ENCODE peak calls at places on chromosomes 6 and 20, in four cellular contexts. One of them, this sample, is unnamed.

GRCh38 chr20:46040902-46041535 is 12.0 kb downstream of the SLC12A5 start:
- DNase-seq in gastrocnemius medialis: no peak
- DNase-seq in transverse colon: no peak
- DNase-seq in IMR-90: peak; percentile 26
- DNase-seq in this sample: no peak

GRCh38 chr6:65170273-65170672 is 536.8 kb downstream of the EYS start:
- DNase-seq in gastrocnemius medialis: no peak
- DNase-seq in transverse colon: no peak
- DNase-seq in IMR-90: peak; percentile 18
- DNase-seq in this sample: no peak

GRCh38 chr6:69915346-69915745 is 49.0 kb downstream of the COL19A1 start:
- DNase-seq in gastrocnemius medialis: no peak
- DNase-seq in transverse colon: no peak
- DNase-seq in IMR-90: no peak
- DNase-seq in this sample: no peak

GRCh38 chr6:127737768-127738167 is 160.8 kb downstream of the C6orf58 start:
- DNase-seq in gastrocnemius medialis: no peak
- DNase-seq in transverse colon: no peak
- DNase-seq in IMR-90: peak; percentile 8
- DNase-seq in this sample: no peak

GRCh38 chr20:64083380-64084208 is 604 bp downstream of the LKAAEAR1 start:
- DNase-seq in gastrocnemius medialis: no peak
- DNase-seq in transverse colon: peak; percentile 71
- DNase-seq in IMR-90: peak; percentile 67
- DNase-seq in this sample: no peak

GRCh38 chr20:34525709-34526416 is 9.6 kb downstream of the DYNLRB1 start:
- DNase-seq in gastrocnemius medialis: peak; percentile 91
- DNase-seq in transverse colon: peak; percentile 90
- DNase-seq in IMR-90: peak; percentile 100
- DNase-seq in this sample: peak; percentile 96

GRCh38 chr6:75943381-75943780 is 129.1 kb downstream of the IMPG1 start:
- DNase-seq in gastrocnemius medialis: no peak
- DNase-seq in transverse colon: no peak
- DNase-seq in IMR-90: no peak
- DNase-seq in this sample: no peak

GRCh38 chr6:10877012-10877411 is 4.8 kb downstream of the GCM2 start:
- DNase-seq in gastrocnemius medialis: no peak
- DNase-seq in transverse colon: no peak
- DNase-seq in IMR-90: no peak
- DNase-seq in this sample: no peak

GRCh38 chr6:161292650-161293281 is 18.9 kb upstream of the AGPAT4 start:
- DNase-seq in gastrocnemius medialis: no peak
- DNase-seq in transverse colon: no peak
- DNase-seq in IMR-90: no peak
- DNase-seq in this sample: no peak

GRCh38 chr20:23497458-23498026 is 6.6 kb downstream of the CST8 start:
- DNase-seq in gastrocnemius medialis: no peak
- DNase-seq in transverse colon: no peak
- DNase-seq in IMR-90: no peak
- DNase-seq in this sample: no peak

GRCh38 chr6:169899481-169900145 is 148.2 kb downstream of the ERMARD start:
- DNase-seq in gastrocnemius medialis: no peak
- DNase-seq in transverse colon: no peak
- DNase-seq in IMR-90: no peak
- DNase-seq in this sample: peak; percentile 72

GRCh38 chr20:62816879-62817873 is at the start of gene COL9A3:
- DNase-seq in gastrocnemius medialis: no peak
- DNase-seq in transverse colon: no peak
- DNase-seq in IMR-90: no peak
- DNase-seq in this sample: no peak

GRCh38 chr6:24855389-24856245 is 56.9 kb upstream of the ARMH2 start:
- DNase-seq in gastrocnemius medialis: peak; percentile 45
- DNase-seq in transverse colon: peak; percentile 57
- DNase-seq in IMR-90: peak; percentile 78
- DNase-seq in this sample: peak; percentile 72

GRCh38 chr6:77463308-77463880 is at the start of gene HTR1B:
- DNase-seq in gastrocnemius medialis: no peak
- DNase-seq in transverse colon: no peak
- DNase-seq in IMR-90: peak; percentile 14
- DNase-seq in this sample: peak; percentile 82

GRCh38 chr20:58597021-58597940 is 53.8 kb upstream of the STX16 start:
- DNase-seq in gastrocnemius medialis: no peak
- DNase-seq in transverse colon: peak; percentile 28
- DNase-seq in IMR-90: no peak
- DNase-seq in this sample: no peak

GRCh38 chr20:10094566-10095173 is 59.9 kb downstream of the ANKEF1 start:
- DNase-seq in gastrocnemius medialis: no peak
- DNase-seq in transverse colon: no peak
- DNase-seq in IMR-90: no peak
- DNase-seq in this sample: no peak

GRCh38 chr6:136468711-136469110 is 81.5 kb downstream of the MAP7 start:
- DNase-seq in gastrocnemius medialis: no peak
- DNase-seq in transverse colon: no peak
- DNase-seq in IMR-90: no peak
- DNase-seq in this sample: no peak

GRCh38 chr20:56247954-56248782 is at the start of gene MC3R:
- DNase-seq in gastrocnemius medialis: no peak
- DNase-seq in transverse colon: peak; percentile 38
- DNase-seq in IMR-90: peak; percentile 30
- DNase-seq in this sample: no peak

GRCh38 chr6:105781905-105782304 is 304.2 kb upstream of the PRDM1 start:
- DNase-seq in gastrocnemius medialis: no peak
- DNase-seq in transverse colon: no peak
- DNase-seq in IMR-90: no peak
- DNase-seq in this sample: no peak

GRCh38 chr6:150236114-150236513 is 93.3 kb downstream of the PPP1R14C start:
- DNase-seq in gastrocnemius medialis: no peak
- DNase-seq in transverse colon: no peak
- DNase-seq in IMR-90: no peak
- DNase-seq in this sample: no peak

GRCh38 chr20:20331796-20332195 is 36.1 kb upstream of the INSM1 start:
- DNase-seq in gastrocnemius medialis: no peak
- DNase-seq in transverse colon: no peak
- DNase-seq in IMR-90: no peak
- DNase-seq in this sample: no peak

GRCh38 chr6:18328549-18328922 is 58.6 kb upstream of the RNF144B start:
- DNase-seq in gastrocnemius medialis: no peak
- DNase-seq in transverse colon: no peak
- DNase-seq in IMR-90: no peak
- DNase-seq in this sample: no peak

GRCh38 chr6:152386131-152386530 is 251.0 kb downstream of the SYNE1 start:
- DNase-seq in gastrocnemius medialis: no peak
- DNase-seq in transverse colon: no peak
- DNase-seq in IMR-90: no peak
- DNase-seq in this sample: no peak

GRCh38 chr6:152387091-152387490 is 250.1 kb downstream of the SYNE1 start:
- DNase-seq in gastrocnemius medialis: no peak
- DNase-seq in transverse colon: no peak
- DNase-seq in IMR-90: no peak
- DNase-seq in this sample: no peak

GRCh38 chr6:152378154-152378553 is 259.0 kb downstream of the SYNE1 start:
- DNase-seq in gastrocnemius medialis: no peak
- DNase-seq in transverse colon: no peak
- DNase-seq in IMR-90: peak; percentile 46
- DNase-seq in this sample: no peak

GRCh38 chr6:152380351-152380767 is 256.8 kb downstream of the SYNE1 start:
- DNase-seq in gastrocnemius medialis: no peak
- DNase-seq in transverse colon: no peak
- DNase-seq in IMR-90: peak; percentile 74
- DNase-seq in this sample: no peak

DNA sequence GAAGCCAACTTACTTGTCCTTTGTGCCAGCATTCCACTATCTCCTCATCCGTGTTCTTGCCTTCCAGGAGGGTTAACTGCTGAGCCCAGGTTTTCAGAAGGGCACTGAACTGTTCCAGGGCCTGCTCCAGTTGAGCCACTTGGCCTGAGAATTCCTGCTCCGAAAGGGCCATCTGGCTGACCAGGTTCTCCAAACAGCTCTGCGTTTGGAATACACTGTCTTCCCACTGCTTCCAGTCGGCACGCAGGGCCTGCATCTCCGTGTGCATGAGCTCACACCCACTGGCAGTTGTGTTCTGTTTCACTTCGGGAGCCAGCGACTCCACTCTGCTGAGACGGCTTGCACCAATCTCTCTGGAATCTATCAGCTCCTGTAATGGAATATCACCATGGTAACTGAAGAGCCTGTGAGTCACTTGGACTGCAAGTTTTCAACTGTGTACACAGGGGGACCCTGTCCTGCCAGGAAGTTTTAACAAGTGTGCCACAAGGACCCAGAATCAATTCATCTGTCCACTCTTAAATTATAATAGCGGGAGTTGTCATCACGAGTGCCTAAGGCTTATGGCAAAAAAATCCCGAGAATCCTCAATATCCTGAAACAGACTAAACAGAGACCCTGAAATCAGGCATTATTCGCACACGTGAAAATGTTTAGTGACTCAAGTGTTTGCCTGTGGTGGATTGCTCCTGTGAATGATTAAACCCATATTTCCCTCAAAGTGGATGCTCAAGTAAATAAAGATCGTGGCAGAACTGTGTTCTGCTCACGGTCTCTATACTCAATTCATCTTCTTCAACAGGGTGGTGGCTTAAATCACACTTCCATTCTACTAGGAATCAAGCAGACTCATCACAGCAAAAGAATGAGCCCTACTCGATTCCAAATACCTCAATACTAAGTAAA is 255.9 kb downstream of the SYNE1 start:
- DNase-seq in gastrocnemius medialis: peak; percentile 72
- DNase-seq in transverse colon: peak; percentile 53
- DNase-seq in IMR-90: peak; percentile 97
- DNase-seq in this sample: peak; percentile 91
- TF ChIP-seq POLR2A in gastrocnemius medialis: peak; percentile 8
- TF ChIP-seq POLR2A in transverse colon: peak; percentile 76
- TF ChIP-seq POLR2A in IMR-90: peak; percentile 96
- TF ChIP-seq POLR2A in this sample: no peak

GRCh38 chr6:147244832-147245231 is 40.6 kb downstream of the STXBP5 start:
- DNase-seq in gastrocnemius medialis: no peak
- DNase-seq in transverse colon: no peak
- DNase-seq in IMR-90: no peak
- DNase-seq in this sample: no peak
- H3K4me3 ChIP-seq in gastrocnemius medialis: no peak overlapping the region
- H3K4me3 ChIP-seq in transverse colon: no peak overlapping the region
- H3K4me3 ChIP-seq in IMR-90: no peak overlapping the region
- H3K4me3 ChIP-seq in this sample: no peak overlapping the region

DNA sequence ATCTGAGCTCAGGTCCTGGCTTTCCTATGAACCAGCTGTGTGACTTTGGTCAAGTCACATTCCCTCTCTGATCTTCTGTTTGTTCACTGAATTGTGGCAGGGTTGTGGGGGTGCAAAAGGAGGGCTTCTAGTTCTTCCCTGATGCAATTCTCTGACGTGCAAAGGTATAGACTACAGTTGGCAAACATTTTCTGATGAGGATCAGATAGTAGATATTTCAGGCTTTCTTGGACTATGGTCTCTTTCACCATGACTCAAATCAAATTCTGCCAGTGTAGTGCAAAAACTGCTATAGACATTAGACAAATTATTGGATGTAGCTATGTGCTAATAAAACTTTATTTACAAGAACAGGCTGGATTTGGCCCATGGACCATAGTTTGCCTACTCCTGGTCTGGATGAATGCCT is 44.8 kb downstream of the ATXN1 start:
- DNase-seq in gastrocnemius medialis: no peak
- DNase-seq in transverse colon: no peak
- DNase-seq in IMR-90: no peak
- DNase-seq in this sample: no peak
- TF ChIP-seq POLR2A in gastrocnemius medialis: no peak
- TF ChIP-seq POLR2A in transverse colon: no peak
- TF ChIP-seq POLR2A in IMR-90: no peak
- TF ChIP-seq POLR2A in this sample: no peak

GRCh38 chr6:56692586-56693245 is 50.0 kb upstream of the DST start:
- DNase-seq in gastrocnemius medialis: no peak
- DNase-seq in transverse colon: no peak
- DNase-seq in IMR-90: peak; percentile 78
- DNase-seq in this sample: no peak
- H3K4me3 ChIP-seq in gastrocnemius medialis: peak overlapping the region; percentile 54
- H3K4me3 ChIP-seq in transverse colon: peak overlapping the region; percentile 46
- H3K4me3 ChIP-seq in IMR-90: peak overlapping the region; percentile 45
- H3K4me3 ChIP-seq in this sample: no peak overlapping the region

GRCh38 chr6:159727717-159728440 is 573 bp downstream of the WTAP start:
- DNase-seq in gastrocnemius medialis: no peak
- DNase-seq in transverse colon: no peak
- DNase-seq in IMR-90: no peak
- DNase-seq in this sample: no peak

GRCh38 chr6:159726196-159726917 is 949 bp upstream of the WTAP start:
- DNase-seq in gastrocnemius medialis: no peak
- DNase-seq in transverse colon: no peak
- DNase-seq in IMR-90: no peak
- DNase-seq in this sample: no peak

GRCh38 chr6:159724778-159725177 is 2.5 kb upstream of the WTAP start:
- DNase-seq in gastrocnemius medialis: no peak
- DNase-seq in transverse colon: no peak
- DNase-seq in IMR-90: no peak
- DNase-seq in this sample: no peak

GRCh38 chr6:159728552-159728951 is 1.2 kb downstream of the WTAP start:
- DNase-seq in gastrocnemius medialis: no peak
- DNase-seq in transverse colon: no peak
- DNase-seq in IMR-90: no peak
- DNase-seq in this sample: no peak

GRCh38 chr6:159726918-159727716 is at the start of gene WTAP:
- DNase-seq in gastrocnemius medialis: peak; percentile 98
- DNase-seq in transverse colon: peak; percentile 98
- DNase-seq in IMR-90: peak; percentile 92
- DNase-seq in this sample: peak; percentile 99
- TF ChIP-seq POLR2A in gastrocnemius medialis: peak; percentile 75
- TF ChIP-seq POLR2A in transverse colon: peak; percentile 93
- TF ChIP-seq POLR2A in IMR-90: peak; percentile 94
- TF ChIP-seq POLR2A in this sample: peak; percentile 69

DNA sequence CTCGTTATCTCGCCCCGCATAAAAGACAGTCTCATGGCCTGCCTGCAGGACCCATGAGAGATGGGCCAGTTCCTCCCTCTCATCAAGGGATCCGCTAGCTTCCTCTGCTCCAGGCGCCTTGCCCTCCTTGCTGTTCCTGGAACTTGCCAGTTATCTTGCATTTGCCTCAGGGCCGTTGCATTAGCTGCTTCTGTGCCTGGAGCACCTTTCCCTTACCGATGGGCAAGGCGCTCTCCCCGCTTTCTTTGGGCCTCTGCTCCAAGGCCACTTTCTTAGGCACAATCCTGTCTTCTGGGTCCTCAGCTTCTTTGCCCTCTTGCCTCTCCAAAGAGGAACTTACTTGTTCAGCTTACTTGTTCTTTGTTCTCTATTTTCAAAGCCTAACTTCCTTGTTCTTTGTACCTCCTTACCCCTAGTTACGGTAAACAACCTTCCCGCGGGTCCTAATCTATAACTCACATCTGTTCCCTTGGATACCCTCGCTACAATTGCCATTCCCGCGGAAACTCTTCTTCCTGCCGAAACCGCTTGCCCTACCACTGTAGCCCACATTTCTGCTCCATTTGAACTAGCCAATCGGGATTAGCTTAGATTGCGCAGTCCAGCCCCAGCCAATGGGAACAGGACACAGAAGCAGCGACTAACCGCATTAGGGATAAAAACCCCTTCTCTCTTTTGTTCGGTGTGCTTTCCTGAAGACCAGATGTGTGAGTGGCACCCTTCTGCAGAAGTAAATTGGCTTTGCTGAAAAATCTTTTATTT is 887 bp upstream of the NSFL1C start:
- DNase-seq in gastrocnemius medialis: peak; percentile 24
- DNase-seq in transverse colon: peak; percentile 65
- DNase-seq in IMR-90: no peak
- DNase-seq in this sample: no peak
- H3K4me3 ChIP-seq in gastrocnemius medialis: no peak overlapping the region
- H3K4me3 ChIP-seq in transverse colon: peak overlapping the region; percentile 93
- H3K4me3 ChIP-seq in IMR-90: no peak overlapping the region
- H3K4me3 ChIP-seq in this sample: no peak overlapping the region

This sample was measured in lower leg skin.